ENCODE peak calls at places on chromosomes 3 and 15, in eight cellular contexts. I is B cell; Z is NB4; Y is ACHN; K is HEK293T; C is stimulated activated CD4-positive, alpha-beta T cell treated with anti-CD3 and anti-CD28 coated beads, Interleukin-12 subunit alpha, Interleukin-12 subunit beta, amount 100 ng/mL, for 4 hours; N is putamen; U is GOT3. O is an unnamed sample.

GRCh38 chr15:76296849-76297248 is 14.4 kb downstream of the ETFA start:
- DNase-seq in I (no peak), Z (no peak), Y (no peak), K (no peak), C (no peak), N (no peak), U (no peak), O (no peak)

GRCh38 chr3:100563652-100564215 is 45.7 kb upstream of the ADGRG7 start:
- DNase-seq in I (no peak), Z (no peak), Y (no peak), K (no peak), C (no peak), N (no peak), U (no peak), O (no peak)

GRCh38 chr15:27514526-27514925 is 543.5 kb downstream of the GABRG3 start:
- DNase-seq in I (no peak), Z (no peak), Y (no peak), K (no peak), C (no peak), N (no peak), U (no peak), O (no peak)

GRCh38 chr3:184805351-184806038 is 6.5 kb upstream of the VPS8 start:
- DNase-seq in I (no peak), Z (peak), Y (no peak), K (no peak), C (no peak), N (no peak), U (no peak), O (peak)

GRCh38 chr3:81086348-81086747 is 675.1 kb downstream of the GBE1 start:
- DNase-seq in I (no peak), Z (no peak), Y (no peak), K (no peak), C (no peak), N (no peak), U (no peak), O (no peak)

GRCh38 chr15:64739216-64739976 is 36.0 kb downstream of the RBPMS2 start:
- DNase-seq in I (no peak), Z (no peak), Y (no peak), K (no peak), C (no peak), N (no peak), U (no peak), O (no peak)

GRCh38 chr3:45464336-45464809 is 76.0 kb downstream of the LARS2 start:
- DNase-seq in I (peak), Z (peak), Y (no peak), K (no peak), C (no peak), N (no peak), U (no peak), O (no peak)

GRCh38 chr15:40498891-40499290 is 28.1 kb downstream of the CHST14 start:
- DNase-seq in I (no peak), Z (no peak), Y (no peak), K (no peak), C (no peak), N (no peak), U (no peak), O (no peak)

GRCh38 chr3:108412351-108412750 is 98.0 kb downstream of the MYH15 start:
- DNase-seq in I (no peak), Z (no peak), Y (no peak), K (no peak), C (no peak), N (no peak), U (no peak), O (no peak)

GRCh38 chr3:107560166-107560565 is 37.4 kb downstream of the BBX start:
- DNase-seq in I (no peak), Z (no peak), Y (no peak), K (no peak), C (no peak), N (no peak), U (no peak), O (no peak)